ENCODE peak calls at places on chromosomes 7 and 10, in five cellular contexts. One of them, this sample, is unnamed.

GRCh38 chr7:46153951-46154787 is 233.1 kb upstream of the IGFBP3 start:
- DNase-seq in transverse colon: no peak
- DNase-seq in right lobe of liver: peak
- DNase-seq in K562: no peak
- DNase-seq in body of pancreas: no peak
- DNase-seq in this sample: no peak

GRCh38 chr7:148397985-148398384 is 192.6 kb upstream of the C7orf33 start:
- DNase-seq in transverse colon: no peak
- DNase-seq in right lobe of liver: no peak
- DNase-seq in K562: no peak
- DNase-seq in body of pancreas: no peak
- DNase-seq in this sample: no peak

GRCh38 chr7:105879782-105880181 is 3.4 kb upstream of the ATXN7L1 start:
- DNase-seq in transverse colon: no peak
- DNase-seq in right lobe of liver: no peak
- DNase-seq in K562: no peak
- DNase-seq in body of pancreas: no peak
- DNase-seq in this sample: no peak

GRCh38 chr10:34528320-34528719 is 286.8 kb downstream of the PARD3 start:
- DNase-seq in transverse colon: no peak
- DNase-seq in right lobe of liver: no peak
- DNase-seq in K562: no peak
- DNase-seq in body of pancreas: no peak
- DNase-seq in this sample: no peak

GRCh38 chr10:114821915-114822770 is 563 bp downstream of the FHIP2A start:
- DNase-seq in transverse colon: peak
- DNase-seq in right lobe of liver: peak
- DNase-seq in K562: peak
- DNase-seq in body of pancreas: peak
- DNase-seq in this sample: no peak

GRCh38 chr7:108367314-108367713 is 88.9 kb downstream of the NRCAM start:
- DNase-seq in transverse colon: no peak
- DNase-seq in right lobe of liver: no peak
- DNase-seq in K562: no peak
- DNase-seq in body of pancreas: no peak
- DNase-seq in this sample: no peak

GRCh38 chr10:132645630-132646442 is 108.2 kb downstream of the INPP5A start:
- DNase-seq in transverse colon: no peak
- DNase-seq in right lobe of liver: peak
- DNase-seq in K562: no peak
- DNase-seq in body of pancreas: peak
- DNase-seq in this sample: no peak

GRCh38 chr7:158416283-158416933 is 171.2 kb downstream of the PTPRN2 start:
- DNase-seq in transverse colon: no peak
- DNase-seq in right lobe of liver: no peak
- DNase-seq in K562: no peak
- DNase-seq in body of pancreas: no peak
- DNase-seq in this sample: no peak

GRCh38 chr7:5450549-5451327 is 27.1 kb upstream of the TNRC18 start:
- DNase-seq in transverse colon: peak
- DNase-seq in right lobe of liver: peak
- DNase-seq in K562: peak
- DNase-seq in body of pancreas: peak
- DNase-seq in this sample: no peak

GRCh38 chr10:56317603-56318002 is 43.5 kb downstream of the ZWINT start:
- DNase-seq in transverse colon: no peak
- DNase-seq in right lobe of liver: no peak
- DNase-seq in K562: no peak
- DNase-seq in body of pancreas: no peak
- DNase-seq in this sample: no peak

GRCh38 chr10:116637830-116638229 is 17.1 kb downstream of the PNLIPRP2 start:
- DNase-seq in transverse colon: no peak
- DNase-seq in right lobe of liver: no peak
- DNase-seq in K562: no peak
- DNase-seq in body of pancreas: no peak
- DNase-seq in this sample: no peak

GRCh38 chr10:47312663-47312995 is 9.6 kb upstream of the GDF2 start:
- DNase-seq in transverse colon: no peak
- DNase-seq in right lobe of liver: no peak
- DNase-seq in K562: no peak
- DNase-seq in body of pancreas: no peak
- DNase-seq in this sample: no peak

GRCh38 chr7:66500087-66500486 is 128.6 kb upstream of the KCTD7 start:
- DNase-seq in transverse colon: no peak
- DNase-seq in right lobe of liver: no peak
- DNase-seq in K562: peak
- DNase-seq in body of pancreas: no peak
- DNase-seq in this sample: no peak

GRCh38 chr7:25382175-25382574 is 153.9 kb upstream of the NPVF start:
- DNase-seq in transverse colon: no peak
- DNase-seq in right lobe of liver: no peak
- DNase-seq in K562: no peak
- DNase-seq in body of pancreas: no peak
- DNase-seq in this sample: no peak

GRCh38 chr7:158402471-158402870 is 185.2 kb downstream of the PTPRN2 start:
- DNase-seq in transverse colon: no peak
- DNase-seq in right lobe of liver: no peak
- DNase-seq in K562: no peak
- DNase-seq in body of pancreas: no peak
- DNase-seq in this sample: no peak

GRCh38 chr7:4871930-4872675 is 10.3 kb upstream of the PAPOLB start:
- DNase-seq in transverse colon: no peak
- DNase-seq in right lobe of liver: no peak
- DNase-seq in K562: peak
- DNase-seq in body of pancreas: no peak
- DNase-seq in this sample: no peak

GRCh38 chr10:11881477-11882417 is 58.6 kb downstream of the PROSER2 start:
- DNase-seq in transverse colon: peak
- DNase-seq in right lobe of liver: no peak
- DNase-seq in K562: peak
- DNase-seq in body of pancreas: peak
- DNase-seq in this sample: no peak

GRCh38 chr10:26698909-26699308 is 1.4 kb downstream of the PDSS1 start:
- DNase-seq in transverse colon: no peak
- DNase-seq in right lobe of liver: no peak
- DNase-seq in K562: no peak
- DNase-seq in body of pancreas: no peak
- DNase-seq in this sample: no peak

GRCh38 chr7:96118449-96119001 is 203.4 kb downstream of the SLC25A13 start:
- DNase-seq in transverse colon: no peak
- DNase-seq in right lobe of liver: no peak
- DNase-seq in K562: no peak
- DNase-seq in body of pancreas: no peak
- DNase-seq in this sample: no peak

GRCh38 chr10:104084482-104085142 is 1.1 kb downstream of the COL17A1 start:
- DNase-seq in transverse colon: no peak
- DNase-seq in right lobe of liver: no peak
- DNase-seq in K562: no peak
- DNase-seq in body of pancreas: no peak
- DNase-seq in this sample: no peak

GRCh38 chr7:83947260-83947659 is 247.3 kb downstream of the SEMA3A start:
- DNase-seq in transverse colon: peak
- DNase-seq in right lobe of liver: no peak
- DNase-seq in K562: peak
- DNase-seq in body of pancreas: no peak
- DNase-seq in this sample: no peak

GRCh38 chr10:69972951-69973350 is 79.7 kb upstream of the MACROH2A2 start:
- DNase-seq in transverse colon: no peak
- DNase-seq in right lobe of liver: no peak
- DNase-seq in K562: no peak
- DNase-seq in body of pancreas: no peak
- DNase-seq in this sample: no peak

GRCh38 chr7:12094365-12094921 is 116.7 kb upstream of the TMEM106B start:
- DNase-seq in transverse colon: no peak
- DNase-seq in right lobe of liver: no peak
- DNase-seq in K562: no peak
- DNase-seq in body of pancreas: no peak
- DNase-seq in this sample: no peak

GRCh38 chr10:71266147-71266917 is 52.7 kb upstream of the SLC29A3 start:
- DNase-seq in transverse colon: peak
- DNase-seq in right lobe of liver: peak
- DNase-seq in K562: peak
- DNase-seq in body of pancreas: peak
- DNase-seq in this sample: no peak

GRCh38 chr7:36155811-36156361 is 2.8 kb downstream of the EEPD1 start:
- DNase-seq in transverse colon: peak
- DNase-seq in right lobe of liver: peak
- DNase-seq in K562: no peak
- DNase-seq in body of pancreas: peak
- DNase-seq in this sample: no peak

GRCh38 chr10:59366310-59366709 is 4.0 kb upstream of the FAM13C start:
- DNase-seq in transverse colon: no peak
- DNase-seq in right lobe of liver: no peak
- DNase-seq in K562: no peak
- DNase-seq in body of pancreas: no peak
- DNase-seq in this sample: no peak

GRCh38 chr7:24368161-24368560 is 84.2 kb downstream of the NPY start:
- DNase-seq in transverse colon: no peak
- DNase-seq in right lobe of liver: no peak
- DNase-seq in K562: no peak
- DNase-seq in body of pancreas: no peak
- DNase-seq in this sample: no peak

GRCh38 chr10:95655571-95656290 is 780 bp downstream of the ALDH18A1 start:
- DNase-seq in transverse colon: peak
- DNase-seq in right lobe of liver: peak
- DNase-seq in K562: no peak
- DNase-seq in body of pancreas: no peak
- DNase-seq in this sample: no peak

GRCh38 chr7:70799841-70800405 is 332.0 kb upstream of the GALNT17 start:
- DNase-seq in transverse colon: no peak
- DNase-seq in right lobe of liver: no peak
- DNase-seq in K562: peak
- DNase-seq in body of pancreas: no peak
- DNase-seq in this sample: no peak

GRCh38 chr7:77649950-77650349 is 46.3 kb upstream of the RSBN1L start:
- DNase-seq in transverse colon: no peak
- DNase-seq in right lobe of liver: no peak
- DNase-seq in K562: no peak
- DNase-seq in body of pancreas: no peak
- DNase-seq in this sample: no peak

DNA sequence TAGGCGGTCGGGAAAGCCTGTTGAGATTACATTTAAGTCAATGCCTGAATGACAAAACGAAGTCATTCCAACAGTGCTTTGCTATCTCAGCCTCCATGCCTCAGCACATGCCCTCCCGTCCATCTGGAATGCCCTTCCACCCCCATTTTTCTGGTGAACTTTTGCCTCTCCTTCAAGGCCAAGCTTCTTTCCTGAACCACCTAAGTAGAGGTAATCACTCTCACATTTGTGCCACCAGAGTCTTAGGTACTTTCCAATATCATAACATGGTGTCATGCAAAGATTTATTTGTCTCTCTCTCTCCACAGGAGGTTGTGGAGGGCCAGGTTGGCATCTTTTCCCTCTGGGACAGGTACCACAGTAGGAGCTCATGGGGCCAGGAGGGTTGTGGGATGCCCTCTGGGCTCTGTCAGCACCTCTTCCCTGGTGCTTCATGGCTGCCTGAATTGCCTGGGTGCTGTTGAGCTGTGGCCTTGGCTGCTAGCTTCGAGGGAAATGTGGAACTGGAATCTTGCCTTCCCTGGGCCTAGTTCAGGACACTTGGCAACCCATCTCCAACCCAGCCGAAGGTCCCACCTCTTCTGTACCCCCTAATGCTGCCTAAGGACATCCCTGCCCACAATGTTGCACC is 5.7 kb downstream of the NKX2-3 start:
- DNase-seq in transverse colon: no peak
- DNase-seq in right lobe of liver: no peak
- DNase-seq in K562: no peak
- DNase-seq in body of pancreas: no peak
- DNase-seq in this sample: no peak
- H3K27ac ChIP-seq in transverse colon: peak
- H3K27ac ChIP-seq in right lobe of liver: no peak
- H3K27ac ChIP-seq in K562: no peak
- H3K27ac ChIP-seq in body of pancreas: no peak
- H3K27ac ChIP-seq in this sample: no peak

GRCh38 chr10:118752401-118752800 is 2.4 kb downstream of the CACUL1 start:
- DNase-seq in transverse colon: no peak
- DNase-seq in right lobe of liver: no peak
- DNase-seq in K562: no peak
- DNase-seq in body of pancreas: no peak
- DNase-seq in this sample: no peak

GRCh38 chr10:118754132-118754555 is 626 bp downstream of the CACUL1 start:
- DNase-seq in transverse colon: peak
- DNase-seq in right lobe of liver: peak
- DNase-seq in K562: peak
- DNase-seq in body of pancreas: peak
- DNase-seq in this sample: no peak

GRCh38 chr10:118751272-118751671 is 3.5 kb downstream of the CACUL1 start:
- DNase-seq in transverse colon: no peak
- DNase-seq in right lobe of liver: no peak
- DNase-seq in K562: no peak
- DNase-seq in body of pancreas: no peak
- DNase-seq in this sample: no peak

GRCh38 chr10:118753331-118753730 is 1.4 kb downstream of the CACUL1 start:
- DNase-seq in transverse colon: no peak
- DNase-seq in right lobe of liver: no peak
- DNase-seq in K562: no peak
- DNase-seq in body of pancreas: no peak
- DNase-seq in this sample: no peak

GRCh38 chr10:118754556-118755423 is at the start of gene CACUL1:
- DNase-seq in transverse colon: peak
- DNase-seq in right lobe of liver: peak
- DNase-seq in K562: peak
- DNase-seq in body of pancreas: peak
- DNase-seq in this sample: peak
- TF ChIP-seq POLR2A in transverse colon: peak
- TF ChIP-seq POLR2A in right lobe of liver: peak
- TF ChIP-seq POLR2A in K562: peak
- TF ChIP-seq POLR2A in body of pancreas: peak
- TF ChIP-seq POLR2A in this sample: no peak

GRCh38 chr10:92421550-92421949 is 130.6 kb downstream of the MARCHF5 start:
- DNase-seq in transverse colon: no peak
- DNase-seq in right lobe of liver: no peak
- DNase-seq in K562: no peak
- DNase-seq in body of pancreas: no peak
- DNase-seq in this sample: no peak

GRCh38 chr10:92418221-92418620 is 127.3 kb downstream of the MARCHF5 start:
- DNase-seq in transverse colon: no peak
- DNase-seq in right lobe of liver: no peak
- DNase-seq in K562: no peak
- DNase-seq in body of pancreas: no peak
- DNase-seq in this sample: no peak

GRCh38 chr10:92418891-92419290 is 127.9 kb downstream of the MARCHF5 start:
- DNase-seq in transverse colon: no peak
- DNase-seq in right lobe of liver: no peak
- DNase-seq in K562: no peak
- DNase-seq in body of pancreas: no peak
- DNase-seq in this sample: no peak

GRCh38 chr10:92420554-92421275 is 129.7 kb downstream of the MARCHF5 start:
- DNase-seq in transverse colon: no peak
- DNase-seq in right lobe of liver: no peak
- DNase-seq in K562: no peak
- DNase-seq in body of pancreas: no peak
- DNase-seq in this sample: no peak

GRCh38 chr10:92419740-92420553 is 129.0 kb downstream of the MARCHF5 start:
- DNase-seq in transverse colon: peak
- DNase-seq in right lobe of liver: peak
- DNase-seq in K562: no peak
- DNase-seq in body of pancreas: peak
- DNase-seq in this sample: no peak
- H3K4me3 ChIP-seq in transverse colon: peak
- H3K4me3 ChIP-seq in right lobe of liver: peak
- H3K4me3 ChIP-seq in K562: no peak
- H3K4me3 ChIP-seq in body of pancreas: no peak
- H3K4me3 ChIP-seq in this sample: peak

GRCh38 chr10:52011113-52011512 is 303.0 kb upstream of the DKK1 start:
- DNase-seq in transverse colon: no peak
- DNase-seq in right lobe of liver: no peak
- DNase-seq in K562: no peak
- DNase-seq in body of pancreas: no peak
- DNase-seq in this sample: no peak
- H3K27ac ChIP-seq in transverse colon: no peak
- H3K27ac ChIP-seq in right lobe of liver: no peak
- H3K27ac ChIP-seq in K562: no peak
- H3K27ac ChIP-seq in body of pancreas: no peak
- H3K27ac ChIP-seq in this sample: no peak